ENCODE peak calls at places on chromosomes 1 and 21, in four cellular contexts. One of them, this sample, is unnamed.

GRCh38 chr1:67755160-67755559 is 70.2 kb downstream of the GADD45A start:
- DNase-seq in T follicular helper cell: no peak
- DNase-seq in NCI-H526 treated with DMSO at 0.1 percent for 48 hours: no peak
- DNase-seq in pancreas: no peak
- DNase-seq in this sample: no peak

GRCh38 chr1:118862755-118863154 is 125.4 kb downstream of the TBX15 start:
- DNase-seq in T follicular helper cell: no peak
- DNase-seq in NCI-H526 treated with DMSO at 0.1 percent for 48 hours: no peak
- DNase-seq in pancreas: no peak
- DNase-seq in this sample: no peak

GRCh38 chr1:39224295-39224829 is 19.9 kb downstream of the MACF1 start:
- DNase-seq in T follicular helper cell: no peak
- DNase-seq in NCI-H526 treated with DMSO at 0.1 percent for 48 hours: no peak
- DNase-seq in pancreas: no peak
- DNase-seq in this sample: no peak

GRCh38 chr21:14901482-14901958 is 163.3 kb downstream of the NRIP1 start:
- DNase-seq in NCI-H526 treated with DMSO at 0.1 percent for 48 hours: no peak
- DNase-seq in T follicular helper cell: no peak
- DNase-seq in pancreas: no peak
- DNase-seq in this sample: no peak

GRCh38 chr21:42319368-42319767 is 4.2 kb upstream of the TFF3 start:
- DNase-seq in NCI-H526 treated with DMSO at 0.1 percent for 48 hours: no peak
- DNase-seq in pancreas: no peak
- DNase-seq in T follicular helper cell: no peak
- DNase-seq in this sample: no peak

GRCh38 chr1:27668808-27669723 is 2.9 kb downstream of the IFI6 start:
- DNase-seq in pancreas: peak
- DNase-seq in T follicular helper cell: peak
- DNase-seq in NCI-H526 treated with DMSO at 0.1 percent for 48 hours: peak
- DNase-seq in this sample: peak

GRCh38 chr1:183841950-183842816 is 37.3 kb downstream of the RGL1 start:
- DNase-seq in NCI-H526 treated with DMSO at 0.1 percent for 48 hours: peak
- DNase-seq in pancreas: no peak
- DNase-seq in T follicular helper cell: no peak
- DNase-seq in this sample: no peak

GRCh38 chr1:71587961-71588360 is 507.1 kb upstream of the ZRANB2 start:
- DNase-seq in pancreas: no peak
- DNase-seq in NCI-H526 treated with DMSO at 0.1 percent for 48 hours: no peak
- DNase-seq in T follicular helper cell: no peak
- DNase-seq in this sample: no peak

GRCh38 chr1:204936765-204937164 is 66.1 kb downstream of the NFASC start:
- DNase-seq in NCI-H526 treated with DMSO at 0.1 percent for 48 hours: no peak
- DNase-seq in T follicular helper cell: no peak
- DNase-seq in pancreas: no peak
- DNase-seq in this sample: no peak

GRCh38 chr1:11653616-11654570 is at the start of gene FBXO2:
- DNase-seq in pancreas: peak
- DNase-seq in T follicular helper cell: no peak
- DNase-seq in NCI-H526 treated with DMSO at 0.1 percent for 48 hours: no peak
- DNase-seq in this sample: peak

GRCh38 chr1:212979340-212980122 is 29.2 kb downstream of the VASH2 start:
- DNase-seq in NCI-H526 treated with DMSO at 0.1 percent for 48 hours: no peak
- DNase-seq in T follicular helper cell: no peak
- DNase-seq in pancreas: no peak
- DNase-seq in this sample: no peak

GRCh38 chr1:91529856-91530255 is 29.2 kb downstream of the CDC7 start:
- DNase-seq in pancreas: no peak
- DNase-seq in T follicular helper cell: no peak
- DNase-seq in NCI-H526 treated with DMSO at 0.1 percent for 48 hours: peak
- DNase-seq in this sample: no peak

GRCh38 chr1:201739492-201740085 is 89.4 kb upstream of the IPO9 start:
- DNase-seq in T follicular helper cell: peak
- DNase-seq in pancreas: peak
- DNase-seq in NCI-H526 treated with DMSO at 0.1 percent for 48 hours: peak
- DNase-seq in this sample: peak

GRCh38 chr1:8632092-8632491 is 185.3 kb downstream of the RERE start:
- DNase-seq in pancreas: no peak
- DNase-seq in NCI-H526 treated with DMSO at 0.1 percent for 48 hours: no peak
- DNase-seq in T follicular helper cell: no peak
- DNase-seq in this sample: no peak

GRCh38 chr1:228897901-228898300 is 162.6 kb downstream of the RHOU start:
- DNase-seq in pancreas: no peak
- DNase-seq in T follicular helper cell: no peak
- DNase-seq in NCI-H526 treated with DMSO at 0.1 percent for 48 hours: no peak
- DNase-seq in this sample: no peak

GRCh38 chr1:176515310-176515709 is 52.3 kb downstream of the PAPPA2 start:
- DNase-seq in NCI-H526 treated with DMSO at 0.1 percent for 48 hours: no peak
- DNase-seq in T follicular helper cell: no peak
- DNase-seq in pancreas: no peak
- DNase-seq in this sample: no peak

GRCh38 chr1:221994939-221995338 is 253.1 kb upstream of the DUSP10 start:
- DNase-seq in NCI-H526 treated with DMSO at 0.1 percent for 48 hours: no peak
- DNase-seq in T follicular helper cell: no peak
- DNase-seq in pancreas: no peak
- DNase-seq in this sample: no peak

GRCh38 chr1:20726107-20726911 is 6.2 kb downstream of the SH2D5 start:
- DNase-seq in T follicular helper cell: no peak
- DNase-seq in pancreas: no peak
- DNase-seq in NCI-H526 treated with DMSO at 0.1 percent for 48 hours: no peak
- DNase-seq in this sample: no peak

GRCh38 chr1:32892368-32893197 is 6.3 kb downstream of the HPCA start:
- DNase-seq in pancreas: peak
- DNase-seq in NCI-H526 treated with DMSO at 0.1 percent for 48 hours: peak
- DNase-seq in T follicular helper cell: no peak
- DNase-seq in this sample: peak

GRCh38 chr1:234488054-234488953 is 9.3 kb upstream of the TARBP1 start:
- DNase-seq in NCI-H526 treated with DMSO at 0.1 percent for 48 hours: no peak
- DNase-seq in T follicular helper cell: no peak
- DNase-seq in pancreas: no peak
- DNase-seq in this sample: no peak

GRCh38 chr1:5509664-5510452 is 482.4 kb downstream of the NPHP4 start:
- DNase-seq in pancreas: peak
- DNase-seq in NCI-H526 treated with DMSO at 0.1 percent for 48 hours: no peak
- DNase-seq in T follicular helper cell: peak
- DNase-seq in this sample: peak

GRCh38 chr1:14850563-14850962 is 252.1 kb downstream of the KAZN start:
- DNase-seq in T follicular helper cell: no peak
- DNase-seq in NCI-H526 treated with DMSO at 0.1 percent for 48 hours: peak
- DNase-seq in pancreas: no peak
- DNase-seq in this sample: peak

GRCh38 chr1:54285815-54286214 is 85.8 kb downstream of the MRPL37 start:
- DNase-seq in T follicular helper cell: no peak
- DNase-seq in pancreas: no peak
- DNase-seq in NCI-H526 treated with DMSO at 0.1 percent for 48 hours: no peak
- DNase-seq in this sample: no peak

GRCh38 chr1:8660455-8660854 is 157.0 kb downstream of the RERE start:
- DNase-seq in pancreas: no peak
- DNase-seq in T follicular helper cell: no peak
- DNase-seq in NCI-H526 treated with DMSO at 0.1 percent for 48 hours: no peak
- DNase-seq in this sample: peak

GRCh38 chr1:15411593-15412487 is 2.2 kb downstream of the EFHD2 start:
- DNase-seq in NCI-H526 treated with DMSO at 0.1 percent for 48 hours: no peak
- DNase-seq in pancreas: peak
- DNase-seq in T follicular helper cell: no peak
- DNase-seq in this sample: peak

GRCh38 chr1:222798111-222798510 is 16.7 kb upstream of the DISP1 start:
- DNase-seq in pancreas: no peak
- DNase-seq in T follicular helper cell: no peak
- DNase-seq in NCI-H526 treated with DMSO at 0.1 percent for 48 hours: no peak
- DNase-seq in this sample: peak

GRCh38 chr1:215797859-215798258 is 230.8 kb downstream of the KCTD3 start:
- DNase-seq in T follicular helper cell: no peak
- DNase-seq in pancreas: no peak
- DNase-seq in NCI-H526 treated with DMSO at 0.1 percent for 48 hours: no peak
- DNase-seq in this sample: no peak

GRCh38 chr1:156245451-156246232 is 2.2 kb downstream of the PAQR6 start:
- DNase-seq in pancreas: no peak
- DNase-seq in T follicular helper cell: no peak
- DNase-seq in NCI-H526 treated with DMSO at 0.1 percent for 48 hours: peak
- DNase-seq in this sample: peak

GRCh38 chr1:176195547-176195946 is 11.5 kb downstream of the COP1 start:
- DNase-seq in T follicular helper cell: no peak
- DNase-seq in pancreas: no peak
- DNase-seq in NCI-H526 treated with DMSO at 0.1 percent for 48 hours: no peak
- DNase-seq in this sample: no peak

GRCh38 chr21:42632336-42632751 is 21.1 kb upstream of the PDE9A start:
- DNase-seq in NCI-H526 treated with DMSO at 0.1 percent for 48 hours: no peak
- DNase-seq in T follicular helper cell: no peak
- DNase-seq in pancreas: peak
- DNase-seq in this sample: no peak

GRCh38 chr1:89941110-89941770 is 53.7 kb upstream of the ZNF326 start:
- DNase-seq in pancreas: no peak
- DNase-seq in T follicular helper cell: no peak
- DNase-seq in NCI-H526 treated with DMSO at 0.1 percent for 48 hours: no peak
- DNase-seq in this sample: peak

GRCh38 chr1:37474051-37474696 is at the start of gene ZC3H12A:
- DNase-seq in NCI-H526 treated with DMSO at 0.1 percent for 48 hours: peak
- DNase-seq in pancreas: peak
- DNase-seq in T follicular helper cell: peak
- DNase-seq in this sample: peak

GRCh38 chr21:34113842-34114241 is 40.5 kb downstream of the MRPS6 start:
- DNase-seq in NCI-H526 treated with DMSO at 0.1 percent for 48 hours: no peak
- DNase-seq in pancreas: no peak
- DNase-seq in T follicular helper cell: no peak
- DNase-seq in this sample: no peak

GRCh38 chr21:42025392-42026071 is 15.4 kb upstream of the ZBTB21 start:
- DNase-seq in pancreas: no peak
- DNase-seq in T follicular helper cell: no peak
- DNase-seq in NCI-H526 treated with DMSO at 0.1 percent for 48 hours: no peak
- DNase-seq in this sample: no peak

This sample was measured in thyroid gland.